ENCODE peak calls at places on chromosomes 2 and 18, in six cellular contexts. E is trophoblast cell; L is CD4-positive, alpha-beta memory T cell; A is H1; P is mammary epithelial cell; Y is gastrocnemius medialis. U is an unnamed sample.

GRCh38 chr18:9643549-9643948 is 29.2 kb upstream of the PPP4R1 start:
- DNase-seq in Y (no peak), E (peak; percentile 97), P (peak; percentile 92), A (no peak), L (no peak), U (no peak)

GRCh38 chr2:20217041-20217970 is 7.6 kb downstream of the SDC1 start:
- DNase-seq in E (no peak), A (no peak), Y (no peak), P (peak; percentile 96), L (no peak), U (no peak)

GRCh38 chr2:20141056-20141762 is 83.7 kb downstream of the SDC1 start:
- DNase-seq in P (peak; percentile 95), E (no peak), A (no peak), L (no peak), Y (peak; percentile 49), U (peak; percentile 31)

GRCh38 chr2:144431384-144431783 is 88.5 kb downstream of the ZEB2 start:
- DNase-seq in Y (no peak), P (no peak), A (no peak), E (no peak), L (no peak), U (no peak)

GRCh38 chr2:210086292-210086691 is 83.9 kb downstream of the RPE start:
- DNase-seq in A (no peak), Y (no peak), L (no peak), P (no peak), E (no peak), U (no peak)

GRCh38 chr18:28175930-28176673 is 828 bp downstream of the CDH2 start:
- DNase-seq in P (peak; percentile 25), A (peak; percentile 72), E (peak; percentile 40), L (no peak), Y (no peak), U (peak; percentile 42)

GRCh38 chr2:84771251-84771650 is 109.6 kb downstream of the TRABD2A start:
- DNase-seq in E (no peak), L (no peak), P (no peak), A (no peak), Y (no peak), U (no peak)

GRCh38 chr2:8049111-8049720 is 632.6 kb upstream of the ID2 start:
- DNase-seq in E (no peak), L (no peak), P (no peak), Y (no peak), A (no peak), U (no peak)

GRCh38 chr18:13568443-13569392 is 157.6 kb downstream of the FAM210A start:
- DNase-seq in A (no peak), P (no peak), Y (no peak), L (no peak), E (no peak), U (no peak)

GRCh38 chr2:234995332-234996007 is 43.7 kb downstream of the SH3BP4 start:
- DNase-seq in E (no peak), P (no peak), Y (no peak), A (no peak), L (no peak), U (peak; percentile 30)

GRCh38 chr2:136117909-136118818 is at the start of gene CXCR4:
- DNase-seq in E (peak; percentile 89), L (peak; percentile 90), A (peak; percentile 93), Y (peak; percentile 28), P (peak; percentile 21), U (peak; percentile 72)

GRCh38 chr2:201185863-201186262 is 2.9 kb downstream of the CASP10 start:
- DNase-seq in L (no peak), Y (no peak), A (no peak), P (no peak), E (no peak), U (no peak)

DNA sequence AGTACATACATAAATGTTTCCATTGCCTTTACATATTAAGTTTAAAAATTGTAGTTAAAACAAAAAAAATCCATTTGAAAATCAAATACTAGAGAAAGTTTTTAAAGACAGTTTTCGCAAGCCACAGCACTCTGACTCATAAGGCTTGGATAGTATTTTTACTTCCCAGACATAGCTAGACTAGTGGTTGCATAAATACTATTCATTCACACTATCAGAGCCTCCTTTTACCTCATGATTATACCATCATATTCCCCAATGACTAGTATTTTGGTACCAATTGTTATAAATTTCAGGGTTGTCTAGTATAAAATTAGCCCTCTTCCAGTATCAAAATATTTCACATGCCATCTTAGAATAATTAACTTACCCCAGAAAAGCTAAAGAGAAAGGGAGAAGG is 393.5 kb downstream of the ERBB4 start:
- DNase-seq in E (no peak), P (peak; percentile 6), A (no peak), L (no peak), Y (no peak), U (no peak)
- H3K27ac ChIP-seq in E (no peak overlapping the region), P (no peak overlapping the region), A (no peak overlapping the region), L (no peak overlapping the region), Y (no peak overlapping the region), U (no peak overlapping the region)

GRCh38 chr18:43013489-43013888 is 102.0 kb downstream of the RIT2 start:
- DNase-seq in L (no peak), E (peak; percentile 34), Y (no peak), A (no peak), P (no peak), U (no peak)

GRCh38 chr18:43022874-43023273 is 92.6 kb downstream of the RIT2 start:
- DNase-seq in A (no peak), Y (no peak), P (no peak), L (no peak), E (peak; percentile 52), U (no peak)

GRCh38 chr18:43012951-43013350 is 102.5 kb downstream of the RIT2 start:
- DNase-seq in Y (no peak), E (no peak), P (no peak), L (no peak), A (no peak), U (no peak)

DNA sequence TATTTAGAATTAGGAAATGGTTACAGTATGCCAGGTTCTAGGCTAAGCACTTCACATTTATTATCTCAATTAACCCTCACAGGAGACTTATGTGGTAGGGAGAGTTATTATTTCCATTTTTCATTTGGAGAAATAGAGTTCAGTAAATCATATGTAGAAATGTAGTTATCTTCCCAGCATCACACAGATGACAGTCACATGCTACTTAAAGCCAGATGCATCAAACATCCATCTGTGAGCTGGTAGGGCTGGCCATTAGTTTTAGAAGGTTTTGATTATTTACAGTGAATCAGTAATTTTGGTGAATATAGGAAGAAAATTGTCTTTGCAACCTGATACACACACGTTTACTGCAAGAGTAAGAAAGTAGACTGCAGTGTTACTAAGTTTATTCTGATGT is 97.9 kb downstream of the RIT2 start:
- DNase-seq in E (no peak), P (no peak), A (no peak), Y (no peak), L (no peak), U (no peak)
- H3K27ac ChIP-seq in E (no peak overlapping the region), P (no peak overlapping the region), A (no peak overlapping the region), Y (no peak overlapping the region), L (no peak overlapping the region), U (no peak overlapping the region)

GRCh38 chr2:105324732-105325131 is 4.8 kb downstream of the TGFBRAP1 start:
- DNase-seq in L (no peak), A (no peak), P (peak; percentile 85), E (peak; percentile 79), Y (no peak), U (no peak)
- H3K27ac ChIP-seq in L (no peak overlapping the region), A (no peak overlapping the region), P (peak overlapping the region; percentile 95), E (peak overlapping the region; percentile 88), Y (no peak overlapping the region), U (no peak overlapping the region)

GRCh38 chr2:97719362-97720155 is 6.2 kb downstream of the ZAP70 start:
- DNase-seq in E (no peak), A (no peak), P (no peak), Y (no peak), L (no peak), U (no peak)
- H3K27ac ChIP-seq in E (no peak overlapping the region), A (no peak overlapping the region), P (no peak overlapping the region), Y (no peak overlapping the region), L (peak overlapping the region; percentile 91), U (no peak overlapping the region)

GRCh38 chr2:62181836-62182235 is 14.1 kb upstream of the B3GNT2 start:
- DNase-seq in A (no peak), P (no peak), Y (no peak), L (no peak), E (no peak), U (no peak)
- H3K27ac ChIP-seq in A (no peak overlapping the region), P (no peak overlapping the region), Y (no peak overlapping the region), L (no peak overlapping the region), E (no peak overlapping the region), U (no peak overlapping the region)

DNA sequence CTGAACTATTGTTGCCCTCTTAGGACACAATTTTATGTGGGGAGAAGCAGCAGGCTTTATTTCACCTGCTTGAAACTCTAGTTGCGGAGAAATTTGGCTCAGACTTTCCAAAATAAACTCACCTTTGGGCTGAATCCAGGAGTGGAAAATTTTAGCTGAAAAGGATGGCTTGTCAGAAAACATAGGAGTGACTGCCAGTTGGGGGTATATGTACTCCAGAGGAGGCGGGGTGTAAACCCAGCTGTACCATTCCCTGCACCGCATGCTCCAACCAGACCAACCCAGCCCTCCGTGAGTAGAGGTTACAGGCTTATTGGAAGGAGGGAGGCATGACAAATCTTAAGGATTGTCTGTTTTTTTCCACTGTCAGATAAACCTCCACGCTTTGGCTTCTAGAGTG is 53.8 kb downstream of the PRKCE start:
- DNase-seq in P (no peak), L (no peak), Y (no peak), E (no peak), A (no peak), U (no peak)
- H3K27ac ChIP-seq in P (no peak overlapping the region), L (no peak overlapping the region), Y (no peak overlapping the region), E (no peak overlapping the region), A (no peak overlapping the region), U (no peak overlapping the region)

GRCh38 chr2:162114291-162114690 is 37.8 kb downstream of the GCG start:
- DNase-seq in L (no peak), A (no peak), P (no peak), E (no peak), Y (no peak), U (no peak)

GRCh38 chr2:162111958-162112850 is 38.2 kb upstream of the DPP4 start:
- DNase-seq in P (peak; percentile 74), L (no peak), Y (no peak), E (peak; percentile 60), A (no peak), U (no peak)

GRCh38 chr2:162115076-162115475 is 37.0 kb downstream of the GCG start:
- DNase-seq in A (no peak), E (peak; percentile 74), Y (no peak), P (no peak), L (no peak), U (no peak)

GRCh38 chr2:162113771-162114168 is 38.3 kb downstream of the GCG start:
- DNase-seq in A (no peak), Y (peak; percentile 25), E (peak; percentile 79), L (no peak), P (peak; percentile 71), U (no peak)

DNA sequence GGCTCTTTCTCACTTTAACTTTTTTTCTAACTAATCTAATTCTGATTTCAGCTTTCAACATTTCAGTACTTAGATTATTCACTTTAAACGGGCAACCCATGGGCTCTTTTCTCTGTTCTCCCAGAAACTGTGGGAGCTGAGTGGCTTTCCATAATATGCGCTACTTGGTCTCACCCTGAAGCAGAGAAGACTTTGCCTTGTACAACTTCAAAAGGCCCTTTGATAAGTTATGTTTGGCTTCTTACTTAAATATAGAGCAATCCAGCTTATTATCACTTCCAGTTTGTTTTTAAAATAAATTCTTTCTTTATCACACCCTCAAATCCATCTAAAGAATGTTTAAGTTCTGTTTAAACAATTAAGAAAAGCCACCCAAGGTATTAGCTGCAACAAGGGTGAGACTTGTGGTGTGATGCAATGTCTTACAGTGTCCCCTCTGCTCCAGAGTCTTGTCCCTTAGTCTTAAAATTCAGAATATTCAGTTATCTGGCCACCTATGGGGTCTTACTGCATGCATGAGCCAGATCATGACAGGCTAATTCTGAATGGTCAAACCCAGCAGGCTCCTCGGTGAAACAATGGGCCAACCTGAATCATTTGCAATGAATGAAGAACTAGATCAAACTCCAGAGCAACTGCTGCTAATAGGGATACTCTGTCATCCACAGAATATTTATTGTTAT is 38.8 kb downstream of the GCG start:
- DNase-seq in A (no peak), Y (no peak), E (peak; percentile 26), L (no peak), P (no peak), U (no peak)
- H3K27ac ChIP-seq in A (no peak overlapping the region), Y (no peak overlapping the region), E (no peak overlapping the region), L (no peak overlapping the region), P (peak overlapping the region; percentile 35), U (no peak overlapping the region)